ENCODE peak calls at places on chromosome 14, in five cellular contexts. One of them, this sample, is unnamed.

GRCh38 chr14:73491256-73491976 is 683 bp downstream of the RIOX1 start:
- DNase-seq in GM12878: no peak
- DNase-seq in SK-N-SH: peak; percentile 85
- DNase-seq in HepG2: peak; percentile 54
- DNase-seq in K562: peak; percentile 68
- DNase-seq in this sample: no peak

GRCh38 chr14:82999802-83000201 is 1466.1 kb upstream of the SEL1L start:
- DNase-seq in GM12878: no peak
- DNase-seq in HepG2: no peak
- DNase-seq in K562: no peak
- DNase-seq in SK-N-SH: no peak
- DNase-seq in this sample: no peak

GRCh38 chr14:104388011-104388521 is 191.5 kb upstream of the C14orf180 start:
- DNase-seq in SK-N-SH: no peak
- DNase-seq in HepG2: no peak
- DNase-seq in K562: no peak
- DNase-seq in GM12878: no peak
- DNase-seq in this sample: no peak

GRCh38 chr14:106875503-106875902 is 1349.1 kb downstream of the TMEM121 start:
- DNase-seq in SK-N-SH: no peak
- DNase-seq in HepG2: no peak
- DNase-seq in K562: no peak
- DNase-seq in GM12878: no peak
- DNase-seq in this sample: no peak

GRCh38 chr14:46818147-46818546 is 166.6 kb upstream of the RPL10L start:
- DNase-seq in K562: no peak
- DNase-seq in GM12878: no peak
- DNase-seq in SK-N-SH: no peak
- DNase-seq in HepG2: no peak
- DNase-seq in this sample: no peak

GRCh38 chr14:99654235-99655000 is 9.5 kb downstream of the HHIPL1 start:
- DNase-seq in K562: peak; percentile 9
- DNase-seq in GM12878: no peak
- DNase-seq in SK-N-SH: no peak
- DNase-seq in HepG2: no peak
- DNase-seq in this sample: no peak

GRCh38 chr14:81784084-81784483 is 250.4 kb upstream of the SEL1L start:
- DNase-seq in HepG2: no peak
- DNase-seq in SK-N-SH: no peak
- DNase-seq in K562: no peak
- DNase-seq in GM12878: no peak
- DNase-seq in this sample: no peak

GRCh38 chr14:91269076-91269991 is 24.8 kb upstream of the GPR68 start:
- DNase-seq in SK-N-SH: no peak
- DNase-seq in HepG2: no peak
- DNase-seq in K562: no peak
- DNase-seq in GM12878: no peak
- DNase-seq in this sample: no peak

GRCh38 chr14:98571104-98571503 is 700.9 kb downstream of the BCL11B start:
- DNase-seq in GM12878: no peak
- DNase-seq in SK-N-SH: no peak
- DNase-seq in HepG2: no peak
- DNase-seq in K562: no peak
- DNase-seq in this sample: no peak

GRCh38 chr14:105018414-105018813 is 2.5 kb downstream of the CDCA4 start:
- DNase-seq in K562: no peak
- DNase-seq in GM12878: no peak
- DNase-seq in SK-N-SH: no peak
- DNase-seq in HepG2: no peak
- DNase-seq in this sample: no peak

GRCh38 chr14:49954171-49954631 is 61.3 kb downstream of the ARF6 start:
- DNase-seq in GM12878: no peak
- DNase-seq in HepG2: no peak
- DNase-seq in SK-N-SH: no peak
- DNase-seq in K562: no peak
- DNase-seq in this sample: no peak

GRCh38 chr14:59161571-59162175 is 26.8 kb upstream of the DAAM1 start:
- DNase-seq in K562: no peak
- DNase-seq in GM12878: no peak
- DNase-seq in HepG2: peak; percentile 94
- DNase-seq in SK-N-SH: no peak
- DNase-seq in this sample: peak; percentile 10

GRCh38 chr14:55389330-55389729 is 22.3 kb downstream of the ATG14 start:
- DNase-seq in GM12878: no peak
- DNase-seq in K562: no peak
- DNase-seq in HepG2: no peak
- DNase-seq in SK-N-SH: no peak
- DNase-seq in this sample: no peak

GRCh38 chr14:71658261-71658860 is 273.9 kb upstream of the RGS6 start:
- DNase-seq in HepG2: no peak
- DNase-seq in GM12878: no peak
- DNase-seq in SK-N-SH: no peak
- DNase-seq in K562: no peak
- DNase-seq in this sample: no peak

GRCh38 chr14:56874375-56874774 is 64.1 kb upstream of the OTX2 start:
- DNase-seq in GM12878: no peak
- DNase-seq in HepG2: peak; percentile 18
- DNase-seq in SK-N-SH: no peak
- DNase-seq in K562: peak; percentile 36
- DNase-seq in this sample: peak; percentile 26

GRCh38 chr14:86935241-86935640 is 1057.7 kb downstream of the GALC start:
- DNase-seq in HepG2: no peak
- DNase-seq in GM12878: no peak
- DNase-seq in SK-N-SH: no peak
- DNase-seq in K562: no peak
- DNase-seq in this sample: no peak

GRCh38 chr14:52268191-52269061 is 928 bp downstream of the PTGDR start:
- DNase-seq in HepG2: no peak
- DNase-seq in GM12878: no peak
- DNase-seq in K562: no peak
- DNase-seq in SK-N-SH: peak; percentile 36
- DNase-seq in this sample: no peak

GRCh38 chr14:101887219-101887618 is 77.2 kb upstream of the DYNC1H1 start:
- DNase-seq in HepG2: no peak
- DNase-seq in SK-N-SH: no peak
- DNase-seq in K562: no peak
- DNase-seq in GM12878: no peak
- DNase-seq in this sample: no peak

GRCh38 chr14:92470215-92470614 is 43.4 kb upstream of the RIN3 start:
- DNase-seq in GM12878: no peak
- DNase-seq in HepG2: no peak
- DNase-seq in SK-N-SH: no peak
- DNase-seq in K562: no peak
- DNase-seq in this sample: no peak

GRCh38 chr14:89773644-89774316 is 180.8 kb downstream of the EFCAB11 start:
- DNase-seq in HepG2: peak; percentile 61
- DNase-seq in GM12878: peak; percentile 56
- DNase-seq in K562: peak; percentile 6
- DNase-seq in SK-N-SH: no peak
- DNase-seq in this sample: no peak

GRCh38 chr14:83847102-83847501 is 1682.8 kb upstream of the FLRT2 start:
- DNase-seq in HepG2: no peak
- DNase-seq in SK-N-SH: peak; percentile 6
- DNase-seq in K562: no peak
- DNase-seq in GM12878: no peak
- DNase-seq in this sample: no peak

GRCh38 chr14:32932921-32933622 is 5.6 kb upstream of the NPAS3 start:
- DNase-seq in SK-N-SH: peak; percentile 59
- DNase-seq in HepG2: no peak
- DNase-seq in K562: no peak
- DNase-seq in GM12878: no peak
- DNase-seq in this sample: no peak

GRCh38 chr14:106218189-106218588 is 691.8 kb downstream of the TMEM121 start:
- DNase-seq in K562: no peak
- DNase-seq in GM12878: peak; percentile 2
- DNase-seq in SK-N-SH: no peak
- DNase-seq in HepG2: no peak
- DNase-seq in this sample: no peak

GRCh38 chr14:28767239-28767850 is 758 bp downstream of the FOXG1 start:
- DNase-seq in HepG2: no peak
- DNase-seq in GM12878: no peak
- DNase-seq in SK-N-SH: no peak
- DNase-seq in K562: no peak
- DNase-seq in this sample: no peak

GRCh38 chr14:28468191-28469151 is 298.1 kb upstream of the FOXG1 start:
- DNase-seq in SK-N-SH: no peak
- DNase-seq in GM12878: no peak
- DNase-seq in HepG2: no peak
- DNase-seq in K562: no peak
- DNase-seq in this sample: no peak

GRCh38 chr14:31703056-31703455 is 141.9 kb downstream of the NUBPL start:
- DNase-seq in SK-N-SH: no peak
- DNase-seq in K562: no peak
- DNase-seq in GM12878: no peak
- DNase-seq in HepG2: no peak
- DNase-seq in this sample: no peak

GRCh38 chr14:25406818-25407217 is 356.9 kb upstream of the STXBP6 start:
- DNase-seq in K562: peak; percentile 37
- DNase-seq in SK-N-SH: no peak
- DNase-seq in GM12878: no peak
- DNase-seq in HepG2: peak; percentile 68
- DNase-seq in this sample: no peak

GRCh38 chr14:106556665-106557289 is 1030.4 kb downstream of the TMEM121 start:
- DNase-seq in SK-N-SH: peak; percentile 46
- DNase-seq in GM12878: no peak
- DNase-seq in K562: peak; percentile 58
- DNase-seq in HepG2: peak; percentile 27
- DNase-seq in this sample: no peak

GRCh38 chr14:77004711-77005460 is 23.6 kb downstream of the IRF2BPL start:
- DNase-seq in GM12878: no peak
- DNase-seq in HepG2: no peak
- DNase-seq in SK-N-SH: no peak
- DNase-seq in K562: no peak
- DNase-seq in this sample: no peak
- TF ChIP-seq REST in GM12878: no peak
- TF ChIP-seq REST in HepG2: no peak
- TF ChIP-seq REST in SK-N-SH: no peak
- TF ChIP-seq REST in K562: no peak
- TF ChIP-seq REST in this sample: no peak

DNA sequence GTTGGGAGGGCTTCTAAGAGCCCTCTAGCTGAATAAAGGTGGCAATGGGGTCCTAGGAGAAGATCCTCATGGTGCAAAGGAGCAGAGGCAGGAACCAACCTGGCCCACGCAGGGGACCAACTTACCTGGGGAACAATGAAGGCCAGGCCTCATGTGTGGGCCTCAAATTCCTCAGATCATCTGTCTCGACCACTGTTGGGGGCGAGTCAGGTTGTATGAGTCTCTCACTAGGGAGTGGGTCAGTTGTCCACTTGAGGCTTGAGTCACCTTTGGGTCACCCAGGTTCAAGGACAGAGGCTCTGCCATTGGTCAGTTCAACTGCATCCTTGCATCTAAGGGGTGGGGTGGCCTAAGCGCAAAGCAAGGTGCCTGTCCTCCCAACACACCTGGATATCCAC is 43.7 kb upstream of the BDKRB2 start:
- DNase-seq in K562: no peak
- DNase-seq in SK-N-SH: no peak
- DNase-seq in GM12878: no peak
- DNase-seq in HepG2: no peak
- DNase-seq in this sample: no peak
- TF ChIP-seq JUND in K562: no peak
- TF ChIP-seq JUND in SK-N-SH: no peak
- TF ChIP-seq JUND in GM12878: no peak
- TF ChIP-seq JUND in HepG2: no peak
- TF ChIP-seq JUND in this sample: no peak

DNA sequence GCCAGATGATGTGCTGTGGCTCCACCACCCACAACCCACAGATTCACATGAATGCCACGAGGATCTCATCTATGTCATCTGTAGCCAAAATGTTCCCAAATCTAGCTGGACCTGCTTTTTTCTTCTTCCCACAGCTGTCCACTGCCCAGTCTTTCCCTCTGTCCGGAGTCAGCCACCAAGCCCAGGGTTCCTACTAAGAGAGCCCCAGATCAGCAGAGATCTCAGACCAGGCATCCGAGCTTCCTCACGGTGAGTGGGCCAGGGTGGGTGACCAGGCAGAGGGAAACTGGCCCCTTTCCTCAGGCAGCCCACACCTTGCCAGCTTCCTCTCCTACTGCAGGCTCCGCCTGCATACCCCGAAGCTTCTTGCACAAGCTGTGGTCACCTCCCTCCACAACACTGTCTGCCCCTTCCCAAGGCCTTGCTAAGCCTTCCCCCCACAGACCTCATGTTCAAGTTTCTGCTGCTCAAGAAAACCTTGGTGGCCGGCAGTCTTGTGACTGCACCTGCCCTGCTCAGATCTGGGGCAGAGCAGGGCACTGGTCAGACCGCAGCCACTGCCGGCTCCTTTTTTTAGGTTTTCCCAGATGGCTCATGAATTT is 81.4 kb downstream of the ACTN1 start:
- DNase-seq in SK-N-SH: no peak
- DNase-seq in GM12878: no peak
- DNase-seq in K562: no peak
- DNase-seq in HepG2: no peak
- DNase-seq in this sample: no peak
- H3K79me2 ChIP-seq in SK-N-SH: peaks cover 77% of the 10 kb centered on the region
- H3K79me2 ChIP-seq in GM12878: no peaks in the 10 kb centered on the region
- H3K79me2 ChIP-seq in K562: no peaks in the 10 kb centered on the region
- H3K79me2 ChIP-seq in HepG2: no peaks in the 10 kb centered on the region
- H3K79me2 ChIP-seq in this sample: no peaks in the 10 kb centered on the region

GRCh38 chr14:93784878-93785277 is 3.4 kb downstream of the PRIMA1 start:
- DNase-seq in HepG2: no peak
- DNase-seq in SK-N-SH: peak; percentile 60
- DNase-seq in GM12878: no peak
- DNase-seq in K562: no peak
- DNase-seq in this sample: no peak

GRCh38 chr14:93787465-93788306 is 599 bp downstream of the PRIMA1 start:
- DNase-seq in K562: no peak
- DNase-seq in HepG2: no peak
- DNase-seq in SK-N-SH: no peak
- DNase-seq in GM12878: no peak
- DNase-seq in this sample: no peak

GRCh38 chr14:93788557-93789365 is 476 bp upstream of the PRIMA1 start:
- DNase-seq in GM12878: no peak
- DNase-seq in SK-N-SH: peak; percentile 90
- DNase-seq in HepG2: no peak
- DNase-seq in K562: no peak
- DNase-seq in this sample: no peak

GRCh38 chr14:93788307-93788556 is at the start of gene PRIMA1:
- DNase-seq in SK-N-SH: no peak
- DNase-seq in HepG2: no peak
- DNase-seq in GM12878: no peak
- DNase-seq in K562: no peak
- DNase-seq in this sample: no peak

DNA sequence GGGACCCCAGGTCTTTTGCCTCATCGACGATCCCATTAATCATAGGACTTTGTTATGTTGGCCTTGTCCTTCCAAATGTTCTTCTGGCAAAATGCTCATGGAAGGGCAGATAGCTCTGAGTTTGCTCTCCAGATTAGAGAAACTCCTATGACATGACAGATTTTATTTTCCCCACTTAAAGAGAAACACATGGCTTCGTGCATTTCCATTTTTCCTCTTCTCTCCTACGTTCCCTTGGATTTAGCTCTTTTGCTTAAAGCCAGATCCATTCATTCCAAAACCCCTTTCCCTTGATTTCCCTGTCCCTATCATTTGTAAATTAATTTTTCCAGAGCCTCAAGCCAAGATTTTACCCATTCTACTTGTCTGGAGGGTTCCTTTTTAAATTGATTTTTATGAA is 2.9 kb downstream of the PRIMA1 start:
- DNase-seq in SK-N-SH: peak; percentile 57
- DNase-seq in K562: no peak
- DNase-seq in HepG2: no peak
- DNase-seq in GM12878: no peak
- DNase-seq in this sample: no peak
- TF ChIP-seq REST in SK-N-SH: no peak
- TF ChIP-seq REST in K562: no peak
- TF ChIP-seq REST in HepG2: no peak
- TF ChIP-seq REST in GM12878: no peak
- TF ChIP-seq REST in this sample: no peak